ENCODE peak calls at places on chromosomes 5 and 9, in five cellular contexts. One of them, this sample, is unnamed.

GRCh38 chr5:158287643-158288228 is 428.8 kb upstream of the CLINT1 start:
- DNase-seq in colonic mucosa: peak
- DNase-seq in endothelial cell of umbilical vein: peak
- DNase-seq in mesendoderm: no peak
- DNase-seq in NT2/D1: no peak
- DNase-seq in this sample: peak

GRCh38 chr5:6261668-6262067 is 116.7 kb downstream of the MED10 start:
- DNase-seq in colonic mucosa: no peak
- DNase-seq in endothelial cell of umbilical vein: no peak
- DNase-seq in mesendoderm: no peak
- DNase-seq in NT2/D1: no peak
- DNase-seq in this sample: peak

GRCh38 chr9:117796681-117797080 is 92.5 kb downstream of the TLR4 start:
- DNase-seq in colonic mucosa: no peak
- DNase-seq in endothelial cell of umbilical vein: no peak
- DNase-seq in mesendoderm: no peak
- DNase-seq in NT2/D1: no peak
- DNase-seq in this sample: no peak

GRCh38 chr5:154977409-154977808 is 36.1 kb upstream of the KIF4B start:
- DNase-seq in colonic mucosa: no peak
- DNase-seq in endothelial cell of umbilical vein: no peak
- DNase-seq in mesendoderm: no peak
- DNase-seq in NT2/D1: no peak
- DNase-seq in this sample: peak

GRCh38 chr5:41770799-41771198 is 99.4 kb downstream of the OXCT1 start:
- DNase-seq in colonic mucosa: no peak
- DNase-seq in endothelial cell of umbilical vein: no peak
- DNase-seq in mesendoderm: no peak
- DNase-seq in NT2/D1: no peak
- DNase-seq in this sample: no peak

GRCh38 chr5:1016476-1016875 is 7.9 kb downstream of the NKD2 start:
- DNase-seq in colonic mucosa: no peak
- DNase-seq in endothelial cell of umbilical vein: no peak
- DNase-seq in mesendoderm: no peak
- DNase-seq in NT2/D1: no peak
- DNase-seq in this sample: no peak

GRCh38 chr5:120415985-120416384 is 48.1 kb upstream of the PRR16 start:
- DNase-seq in colonic mucosa: no peak
- DNase-seq in endothelial cell of umbilical vein: no peak
- DNase-seq in mesendoderm: peak
- DNase-seq in NT2/D1: no peak
- DNase-seq in this sample: peak

GRCh38 chr9:131620764-131621520 is 75.6 kb downstream of the PRRT1B start:
- DNase-seq in colonic mucosa: no peak
- DNase-seq in endothelial cell of umbilical vein: no peak
- DNase-seq in mesendoderm: no peak
- DNase-seq in NT2/D1: no peak
- DNase-seq in this sample: no peak

GRCh38 chr9:86648828-86649170 is 294.6 kb upstream of the TUT7 start:
- DNase-seq in colonic mucosa: no peak
- DNase-seq in endothelial cell of umbilical vein: no peak
- DNase-seq in mesendoderm: no peak
- DNase-seq in NT2/D1: no peak
- DNase-seq in this sample: no peak

GRCh38 chr5:95778713-95779426 is 43.7 kb downstream of the GLRX start:
- DNase-seq in colonic mucosa: no peak
- DNase-seq in endothelial cell of umbilical vein: no peak
- DNase-seq in mesendoderm: no peak
- DNase-seq in NT2/D1: no peak
- DNase-seq in this sample: no peak

GRCh38 chr9:7402704-7403389 is 396.7 kb downstream of the DMAC1 start:
- DNase-seq in colonic mucosa: no peak
- DNase-seq in endothelial cell of umbilical vein: no peak
- DNase-seq in mesendoderm: peak
- DNase-seq in NT2/D1: no peak
- DNase-seq in this sample: no peak

GRCh38 chr5:132500244-132500930 is 9.8 kb upstream of the IRF1 start:
- DNase-seq in colonic mucosa: no peak
- DNase-seq in endothelial cell of umbilical vein: no peak
- DNase-seq in mesendoderm: no peak
- DNase-seq in NT2/D1: no peak
- DNase-seq in this sample: no peak

GRCh38 chr9:123113185-123113584 is 79.7 kb downstream of the GPR21 start:
- DNase-seq in colonic mucosa: no peak
- DNase-seq in endothelial cell of umbilical vein: no peak
- DNase-seq in mesendoderm: no peak
- DNase-seq in NT2/D1: no peak
- DNase-seq in this sample: no peak

GRCh38 chr5:148979104-148979723 is 83.6 kb downstream of the SH3TC2 start:
- DNase-seq in colonic mucosa: no peak
- DNase-seq in endothelial cell of umbilical vein: no peak
- DNase-seq in mesendoderm: no peak
- DNase-seq in NT2/D1: no peak
- DNase-seq in this sample: peak

GRCh38 chr9:12817702-12818101 is 42.9 kb downstream of the LURAP1L start:
- DNase-seq in colonic mucosa: peak
- DNase-seq in endothelial cell of umbilical vein: no peak
- DNase-seq in mesendoderm: no peak
- DNase-seq in NT2/D1: no peak
- DNase-seq in this sample: peak

GRCh38 chr5:17359451-17359965 is 138.5 kb upstream of the TAF11L2 start:
- DNase-seq in colonic mucosa: no peak
- DNase-seq in endothelial cell of umbilical vein: no peak
- DNase-seq in mesendoderm: no peak
- DNase-seq in NT2/D1: no peak
- DNase-seq in this sample: no peak

GRCh38 chr5:107615173-107615856 is 55.4 kb downstream of the EFNA5 start:
- DNase-seq in colonic mucosa: no peak
- DNase-seq in endothelial cell of umbilical vein: no peak
- DNase-seq in mesendoderm: no peak
- DNase-seq in NT2/D1: no peak
- DNase-seq in this sample: peak

GRCh38 chr5:1901081-1901480 is 18.4 kb upstream of the IRX4 start:
- DNase-seq in colonic mucosa: no peak
- DNase-seq in endothelial cell of umbilical vein: no peak
- DNase-seq in mesendoderm: no peak
- DNase-seq in NT2/D1: no peak
- DNase-seq in this sample: no peak

GRCh38 chr9:81607593-81608288 is 81.6 kb downstream of the TLE1 start:
- DNase-seq in colonic mucosa: no peak
- DNase-seq in endothelial cell of umbilical vein: no peak
- DNase-seq in mesendoderm: no peak
- DNase-seq in NT2/D1: no peak
- DNase-seq in this sample: no peak

GRCh38 chr9:1922026-1922425 is 93.1 kb upstream of the SMARCA2 start:
- DNase-seq in colonic mucosa: no peak
- DNase-seq in endothelial cell of umbilical vein: no peak
- DNase-seq in mesendoderm: peak
- DNase-seq in NT2/D1: no peak
- DNase-seq in this sample: no peak

GRCh38 chr9:126329476-126330275 is 3.0 kb downstream of the MVB12B start:
- DNase-seq in colonic mucosa: no peak
- DNase-seq in endothelial cell of umbilical vein: no peak
- DNase-seq in mesendoderm: no peak
- DNase-seq in NT2/D1: no peak
- DNase-seq in this sample: no peak

GRCh38 chr5:143401846-143402463 is 1.5 kb downstream of the NR3C1 start:
- DNase-seq in colonic mucosa: no peak
- DNase-seq in endothelial cell of umbilical vein: peak
- DNase-seq in mesendoderm: peak
- DNase-seq in NT2/D1: no peak
- DNase-seq in this sample: peak

GRCh38 chr9:89929315-89929714 is 324.5 kb downstream of the GADD45G start:
- DNase-seq in colonic mucosa: no peak
- DNase-seq in endothelial cell of umbilical vein: no peak
- DNase-seq in mesendoderm: no peak
- DNase-seq in NT2/D1: no peak
- DNase-seq in this sample: no peak

GRCh38 chr5:6108981-6109595 is 269.3 kb downstream of the MED10 start:
- DNase-seq in colonic mucosa: no peak
- DNase-seq in endothelial cell of umbilical vein: no peak
- DNase-seq in mesendoderm: no peak
- DNase-seq in NT2/D1: no peak
- DNase-seq in this sample: no peak

GRCh38 chr9:129401623-129402340 is 219.1 kb downstream of the C9orf50 start:
- DNase-seq in colonic mucosa: peak
- DNase-seq in endothelial cell of umbilical vein: no peak
- DNase-seq in mesendoderm: peak
- DNase-seq in NT2/D1: no peak
- DNase-seq in this sample: no peak

GRCh38 chr5:56088967-56089829 is 94.4 kb upstream of the IL6ST start:
- DNase-seq in colonic mucosa: no peak
- DNase-seq in endothelial cell of umbilical vein: no peak
- DNase-seq in mesendoderm: peak
- DNase-seq in NT2/D1: no peak
- DNase-seq in this sample: peak

GRCh38 chr5:112390327-112390726 is 28.8 kb downstream of the EPB41L4A start:
- DNase-seq in colonic mucosa: peak
- DNase-seq in endothelial cell of umbilical vein: no peak
- DNase-seq in mesendoderm: no peak
- DNase-seq in NT2/D1: no peak
- DNase-seq in this sample: peak

GRCh38 chr5:179294891-179295777 is 50.1 kb downstream of the ADAMTS2 start:
- DNase-seq in colonic mucosa: no peak
- DNase-seq in endothelial cell of umbilical vein: no peak
- DNase-seq in mesendoderm: no peak
- DNase-seq in NT2/D1: no peak
- DNase-seq in this sample: no peak

GRCh38 chr5:140341591-140341990 is 4.8 kb downstream of the HBEGF start:
- DNase-seq in colonic mucosa: no peak
- DNase-seq in endothelial cell of umbilical vein: no peak
- DNase-seq in mesendoderm: no peak
- DNase-seq in NT2/D1: no peak
- DNase-seq in this sample: no peak

GRCh38 chr9:92618633-92619225 is 51.2 kb downstream of the IPPK start:
- DNase-seq in colonic mucosa: no peak
- DNase-seq in endothelial cell of umbilical vein: no peak
- DNase-seq in mesendoderm: no peak
- DNase-seq in NT2/D1: no peak
- DNase-seq in this sample: no peak

GRCh38 chr9:126755325-126755875 is 49.4 kb upstream of the ZBTB43 start:
- DNase-seq in colonic mucosa: no peak
- DNase-seq in endothelial cell of umbilical vein: no peak
- DNase-seq in mesendoderm: no peak
- DNase-seq in NT2/D1: no peak
- DNase-seq in this sample: no peak

GRCh38 chr9:114307323-114308250 is 15.3 kb upstream of the ORM1 start:
- DNase-seq in colonic mucosa: peak
- DNase-seq in endothelial cell of umbilical vein: no peak
- DNase-seq in mesendoderm: no peak
- DNase-seq in NT2/D1: no peak
- DNase-seq in this sample: no peak

GRCh38 chr5:94777163-94777885 is 158.9 kb downstream of the SLF1 start:
- DNase-seq in colonic mucosa: no peak
- DNase-seq in endothelial cell of umbilical vein: no peak
- DNase-seq in mesendoderm: no peak
- DNase-seq in NT2/D1: no peak
- DNase-seq in this sample: no peak

GRCh38 chr5:108212775-108213346 is 169.0 kb downstream of the FBXL17 start:
- DNase-seq in colonic mucosa: no peak
- DNase-seq in endothelial cell of umbilical vein: no peak
- DNase-seq in mesendoderm: peak
- DNase-seq in NT2/D1: peak
- DNase-seq in this sample: peak

GRCh38 chr5:166883016-166883415 is 1408.4 kb upstream of the WWC1 start:
- DNase-seq in colonic mucosa: no peak
- DNase-seq in endothelial cell of umbilical vein: no peak
- DNase-seq in mesendoderm: peak
- DNase-seq in NT2/D1: peak
- DNase-seq in this sample: peak

GRCh38 chr9:33465596-33466564 is 7.8 kb downstream of the NOL6 start:
- DNase-seq in colonic mucosa: no peak
- DNase-seq in endothelial cell of umbilical vein: no peak
- DNase-seq in mesendoderm: no peak
- DNase-seq in NT2/D1: no peak
- DNase-seq in this sample: no peak

DNA sequence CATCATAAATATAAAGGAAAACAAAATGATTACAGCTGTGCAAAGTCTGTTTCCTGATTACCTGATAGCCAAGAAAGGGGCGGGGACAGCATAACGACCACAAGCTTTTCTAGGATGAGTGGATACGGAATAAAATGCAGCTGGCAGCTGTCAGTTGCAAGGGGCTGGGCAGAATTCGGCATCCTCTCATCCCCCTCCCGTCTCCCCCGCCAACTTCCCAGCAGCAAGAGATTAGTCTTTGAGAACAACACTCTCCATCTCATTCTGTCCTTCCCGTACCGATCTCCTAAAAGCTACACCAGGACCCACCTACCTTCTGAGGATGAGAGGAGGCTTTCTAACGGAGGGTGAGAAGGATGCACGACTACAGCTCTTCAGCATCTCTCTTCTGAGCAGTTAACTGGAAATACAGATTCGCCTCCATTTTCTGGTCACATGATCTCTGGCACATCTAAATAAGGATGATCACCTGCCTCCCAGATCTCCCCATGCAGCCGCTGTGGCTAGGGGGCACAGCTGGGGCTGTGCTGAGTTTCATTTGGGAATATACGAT is 72.4 kb upstream of the PCA3 start:
- DNase-seq in colonic mucosa: peak
- DNase-seq in endothelial cell of umbilical vein: peak
- DNase-seq in mesendoderm: peak
- DNase-seq in NT2/D1: no peak
- DNase-seq in this sample: no peak
- H3K4me3 ChIP-seq in colonic mucosa: no peak
- H3K4me3 ChIP-seq in endothelial cell of umbilical vein: peak
- H3K4me3 ChIP-seq in mesendoderm: peak
- H3K4me3 ChIP-seq in NT2/D1: peak
- H3K4me3 ChIP-seq in this sample: no peak

GRCh38 chr5:170301901-170302728 is 4.5 kb upstream of the LCP2 start:
- DNase-seq in colonic mucosa: no peak
- DNase-seq in endothelial cell of umbilical vein: no peak
- DNase-seq in mesendoderm: no peak
- DNase-seq in NT2/D1: no peak
- DNase-seq in this sample: no peak
- H3K9ac ChIP-seq in colonic mucosa: no peak
- H3K9ac ChIP-seq in endothelial cell of umbilical vein: no peak
- H3K9ac ChIP-seq in mesendoderm: no peak
- H3K9ac ChIP-seq in NT2/D1: no peak
- H3K9ac ChIP-seq in this sample: no peak

DNA sequence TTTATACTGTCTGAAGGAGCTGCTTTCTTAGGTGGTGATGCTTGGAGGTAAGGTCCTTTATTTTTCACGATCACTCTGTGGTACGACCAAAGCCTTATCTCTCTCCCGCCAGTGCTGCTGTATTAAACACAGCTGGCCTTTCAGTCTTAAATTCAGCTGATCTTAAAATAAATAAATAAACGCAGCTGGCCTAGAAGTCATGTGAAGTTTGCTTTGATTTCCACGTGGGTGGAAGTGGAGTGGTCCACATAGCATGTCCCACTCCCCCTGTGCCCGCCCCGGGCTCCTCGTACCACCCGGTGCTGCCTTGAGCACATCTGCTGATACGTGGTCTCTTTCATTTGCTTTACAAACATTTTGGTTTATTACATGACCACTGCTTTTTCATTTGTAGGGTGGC is 260.4 kb downstream of the FANCC start:
- DNase-seq in colonic mucosa: no peak
- DNase-seq in endothelial cell of umbilical vein: peak
- DNase-seq in mesendoderm: no peak
- DNase-seq in NT2/D1: no peak
- DNase-seq in this sample: no peak
- H3K4me3 ChIP-seq in colonic mucosa: no peak
- H3K4me3 ChIP-seq in endothelial cell of umbilical vein: no peak
- H3K4me3 ChIP-seq in mesendoderm: no peak
- H3K4me3 ChIP-seq in NT2/D1: no peak
- H3K4me3 ChIP-seq in this sample: no peak

GRCh38 chr5:88827997-88828396 is 55.0 kb downstream of the MEF2C start:
- DNase-seq in colonic mucosa: no peak
- DNase-seq in endothelial cell of umbilical vein: peak
- DNase-seq in mesendoderm: no peak
- DNase-seq in NT2/D1: no peak
- DNase-seq in this sample: peak
- H3K9ac ChIP-seq in colonic mucosa: no peak
- H3K9ac ChIP-seq in endothelial cell of umbilical vein: peak
- H3K9ac ChIP-seq in mesendoderm: no peak
- H3K9ac ChIP-seq in NT2/D1: no peak
- H3K9ac ChIP-seq in this sample: no peak